ENCODE peak calls at places on chromosomes 6 and 20, in eight cellular contexts. Q is neural progenitor cell; Z is CD8-positive, alpha-beta T cell; C is transverse colon; N is A549; U is Panc1; E is GM20000; A is AG04449. R is an unnamed sample.

GRCh38 chr6:77620290-77620882 is 32.5 kb upstream of the MEI4 start:
- DNase-seq in C (no peak), U (no peak), A (no peak), Q (peak), Z (no peak), N (no peak), E (no peak), R (peak)

GRCh38 chr6:124297507-124297906 is 493.8 kb downstream of the NKAIN2 start:
- DNase-seq in C (no peak), Q (no peak), Z (no peak), U (no peak), N (no peak), E (no peak), A (no peak), R (peak)

GRCh38 chr6:19802656-19803055 is 34.5 kb upstream of the ID4 start:
- DNase-seq in Q (no peak), E (no peak), Z (no peak), U (no peak), N (no peak), A (no peak), C (no peak), R (no peak)

GRCh38 chr6:38354905-38355304 is 284.8 kb downstream of the BTBD9 start:
- DNase-seq in C (no peak), Q (no peak), U (no peak), N (no peak), A (no peak), Z (no peak), E (peak), R (no peak)

GRCh38 chr6:95978230-95978629 is 37.5 kb upstream of the FUT9 start:
- DNase-seq in Z (no peak), U (no peak), E (no peak), A (no peak), C (no peak), N (no peak), Q (no peak), R (no peak)

GRCh38 chr20:1838479-1839279 is 56.5 kb upstream of the SIRPA start:
- DNase-seq in C (no peak), U (no peak), E (no peak), Q (peak), N (no peak), A (no peak), Z (no peak), R (no peak)

GRCh38 chr6:56359201-56359899 is 112.0 kb upstream of the COL21A1 start:
- DNase-seq in Z (peak), N (peak), Q (peak), E (peak), C (peak), U (no peak), A (no peak), R (peak)

GRCh38 chr6:135451617-135452190 is 45.8 kb downstream of the AHI1 start:
- DNase-seq in N (no peak), E (peak), Q (peak), U (peak), Z (no peak), C (no peak), A (no peak), R (no peak)

GRCh38 chr6:52087498-52087999 is at the start of gene PKHD1:
- DNase-seq in A (no peak), Q (peak), U (no peak), E (peak), C (peak), Z (no peak), N (peak), R (no peak)

GRCh38 chr6:108797951-108798671 is 50.1 kb upstream of the ARMC2 start:
- DNase-seq in A (no peak), C (no peak), E (no peak), Q (no peak), N (no peak), U (no peak), Z (no peak), R (no peak)

GRCh38 chr20:55316753-55317152 is 688.6 kb downstream of the CBLN4 start:
- DNase-seq in E (no peak), Q (no peak), A (no peak), Z (no peak), C (no peak), U (no peak), N (no peak), R (no peak)

GRCh38 chr6:103798166-103798565 is 1061.6 kb downstream of the HACE1 start:
- DNase-seq in N (no peak), E (no peak), A (no peak), U (no peak), Q (no peak), Z (no peak), C (no peak), R (no peak)

GRCh38 chr6:167056370-167056769 is 57.2 kb downstream of the CEP43 start:
- DNase-seq in U (no peak), C (no peak), E (peak), Q (no peak), A (no peak), N (no peak), Z (no peak), R (no peak)

GRCh38 chr6:42704937-42705374 is 17.4 kb downstream of the PRPH2 start:
- DNase-seq in A (no peak), Q (no peak), E (no peak), Z (no peak), N (no peak), U (no peak), C (no peak), R (no peak)

GRCh38 chr6:125154184-125155135 is 887 bp downstream of the TPD52L1 start:
- DNase-seq in Z (no peak), A (no peak), E (peak), U (no peak), Q (peak), N (peak), C (peak), R (peak)

GRCh38 chr6:56842602-56843475 is 112.1 kb upstream of the BEND6 start:
- DNase-seq in A (no peak), E (peak), C (peak), U (no peak), Q (no peak), N (no peak), Z (no peak), R (peak)

GRCh38 chr20:9981834-9982233 is 53.0 kb upstream of the ANKEF1 start:
- DNase-seq in C (peak), A (no peak), Q (no peak), U (no peak), E (no peak), N (no peak), Z (no peak), R (no peak)

GRCh38 chr6:4607026-4607704 is 169.0 kb upstream of the CDYL start:
- DNase-seq in Z (no peak), C (peak), U (no peak), A (no peak), N (no peak), E (no peak), Q (no peak), R (peak)

GRCh38 chr6:118813795-118814194 is 80.2 kb upstream of the ASF1A start:
- DNase-seq in A (peak), Q (no peak), N (no peak), U (no peak), E (no peak), C (no peak), Z (no peak), R (no peak)

GRCh38 chr20:13858496-13859270 is 73.9 kb downstream of the NDUFAF5 start:
- DNase-seq in Z (no peak), A (no peak), E (no peak), Q (no peak), N (no peak), C (no peak), U (no peak), R (no peak)

GRCh38 chr6:137738197-137738596 is 128.9 kb upstream of the TNFAIP3 start:
- DNase-seq in Z (no peak), E (no peak), Q (no peak), C (no peak), N (no peak), U (no peak), A (peak), R (no peak)

GRCh38 chr6:148874698-148875293 is 128.0 kb downstream of the UST start:
- DNase-seq in C (no peak), U (no peak), N (no peak), Z (no peak), Q (peak), E (no peak), A (no peak), R (no peak)

GRCh38 chr6:6610031-6610591 is 21.6 kb downstream of the LY86 start:
- DNase-seq in U (no peak), E (peak), Q (no peak), N (no peak), C (peak), Z (peak), A (no peak), R (no peak)

GRCh38 chr20:44495257-44495656 is 19.6 kb downstream of the TTPAL start:
- DNase-seq in Z (no peak), U (no peak), A (peak), N (no peak), E (no peak), Q (no peak), C (no peak), R (no peak)

GRCh38 chr6:22412994-22413393 is 116.2 kb upstream of the PRL start:
- DNase-seq in Q (no peak), U (no peak), N (no peak), A (no peak), Z (no peak), C (no peak), E (no peak), R (no peak)

GRCh38 chr6:22028403-22028802 is 268.4 kb downstream of the PRL start:
- DNase-seq in U (no peak), Q (no peak), A (no peak), E (no peak), N (no peak), Z (no peak), C (no peak), R (no peak)

GRCh38 chr6:4294636-4295035 is 159.3 kb upstream of the ECI2 start:
- DNase-seq in U (no peak), N (no peak), C (no peak), A (no peak), Q (no peak), Z (no peak), E (no peak), R (no peak)

GRCh38 chr6:27836783-27837635 is 75.2 kb downstream of the OR2B2 start:
- DNase-seq in Q (peak), Z (peak), C (peak), E (peak), U (peak), A (no peak), N (no peak), R (peak)

GRCh38 chr20:5741089-5741488 is 9.1 kb upstream of the SHLD1 start:
- DNase-seq in C (no peak), E (no peak), N (no peak), U (no peak), Z (no peak), A (no peak), Q (no peak), R (no peak)

GRCh38 chr6:16982827-16983226 is 119.0 kb upstream of the STMND1 start:
- DNase-seq in U (no peak), C (no peak), Q (no peak), Z (no peak), E (no peak), A (peak), N (no peak), R (no peak)

DNA sequence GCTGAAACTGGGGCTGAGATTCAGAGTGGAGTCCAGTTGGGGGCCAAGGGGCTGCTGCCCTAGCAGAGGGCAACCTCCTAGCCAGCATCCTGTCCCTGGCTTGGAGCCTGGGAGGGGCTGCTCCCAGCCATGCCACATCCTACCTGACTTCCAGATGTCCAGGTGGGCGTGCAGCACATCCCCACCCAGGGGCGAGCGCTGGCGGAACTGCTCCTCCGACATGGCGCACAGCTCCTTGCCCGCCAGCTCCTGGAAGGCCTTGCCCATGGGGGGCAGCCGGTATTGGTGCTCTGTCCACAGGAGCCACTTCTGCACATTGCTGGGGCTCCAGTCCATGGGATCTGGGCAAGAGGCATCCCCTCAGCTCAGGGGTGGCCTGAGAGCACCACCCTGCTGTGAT is 15.3 kb downstream of the SPDEF start:
- DNase-seq in N (no peak), U (no peak), Z (no peak), A (no peak), C (no peak), Q (no peak), E (no peak), R (no peak)
- TF ChIP-seq CTCF in N (no peak), U (no peak), Z (no peak), A (no peak), C (no peak), Q (no peak), E (no peak), R (no peak)

DNA sequence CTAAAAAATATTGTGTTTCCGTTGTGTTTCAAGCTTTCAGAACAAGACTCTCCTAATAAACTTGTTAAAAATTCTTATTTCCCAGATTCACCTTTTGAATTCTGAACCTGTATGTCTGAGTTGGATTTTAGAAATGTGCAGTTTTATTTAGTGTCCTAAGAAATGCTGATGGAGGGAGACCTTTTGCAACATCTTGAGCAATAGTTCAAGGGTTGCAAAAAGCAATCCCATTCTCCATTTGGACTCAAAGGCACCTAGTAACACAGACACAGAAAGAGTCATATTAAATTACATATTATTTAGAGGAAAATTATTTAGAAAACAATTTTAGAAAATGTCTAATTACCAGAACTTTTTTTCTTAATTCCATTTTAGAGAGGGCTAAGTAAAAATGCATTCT is 448.5 kb downstream of the FRK start:
- DNase-seq in Z (no peak), C (no peak), E (no peak), N (no peak), U (no peak), A (no peak), Q (no peak), R (no peak)
- TF ChIP-seq CTCF in Z (no peak), C (no peak), E (no peak), N (no peak), U (no peak), A (no peak), Q (no peak), R (no peak)

GRCh38 chr6:11592289-11592906 is 54.8 kb downstream of the TMEM170B start:
- DNase-seq in A (no peak), E (no peak), N (no peak), Q (no peak), Z (no peak), C (no peak), U (no peak), R (peak)

GRCh38 chr6:11593096-11593495 is 55.5 kb downstream of the TMEM170B start:
- DNase-seq in A (no peak), N (no peak), U (no peak), Q (no peak), Z (no peak), C (no peak), E (no peak), R (no peak)

GRCh38 chr6:11598687-11599086 is 61.1 kb downstream of the TMEM170B start:
- DNase-seq in Z (no peak), U (no peak), A (no peak), N (peak), C (no peak), E (no peak), Q (no peak), R (no peak)

GRCh38 chr6:11596640-11597237 is 59.2 kb downstream of the TMEM170B start:
- DNase-seq in C (no peak), E (no peak), U (no peak), N (no peak), Q (no peak), A (no peak), Z (no peak), R (no peak)

GRCh38 chr6:11595903-11596302 is 58.4 kb downstream of the TMEM170B start:
- DNase-seq in N (no peak), C (no peak), Q (peak), E (no peak), Z (no peak), U (no peak), A (no peak), R (no peak)
- TF ChIP-seq CTCF in N (no peak), C (no peak), Q (peak), E (no peak), Z (no peak), U (peak), A (no peak), R (no peak)

GRCh38 chr6:126307859-126308258 is 32.1 kb upstream of the CENPW start:
- DNase-seq in N (no peak), U (no peak), E (no peak), C (no peak), Q (no peak), A (peak), Z (no peak), R (no peak)

GRCh38 chr6:126308367-126308766 is 31.5 kb upstream of the CENPW start:
- DNase-seq in N (no peak), U (no peak), Q (no peak), A (no peak), Z (no peak), E (no peak), C (no peak), R (no peak)

DNA sequence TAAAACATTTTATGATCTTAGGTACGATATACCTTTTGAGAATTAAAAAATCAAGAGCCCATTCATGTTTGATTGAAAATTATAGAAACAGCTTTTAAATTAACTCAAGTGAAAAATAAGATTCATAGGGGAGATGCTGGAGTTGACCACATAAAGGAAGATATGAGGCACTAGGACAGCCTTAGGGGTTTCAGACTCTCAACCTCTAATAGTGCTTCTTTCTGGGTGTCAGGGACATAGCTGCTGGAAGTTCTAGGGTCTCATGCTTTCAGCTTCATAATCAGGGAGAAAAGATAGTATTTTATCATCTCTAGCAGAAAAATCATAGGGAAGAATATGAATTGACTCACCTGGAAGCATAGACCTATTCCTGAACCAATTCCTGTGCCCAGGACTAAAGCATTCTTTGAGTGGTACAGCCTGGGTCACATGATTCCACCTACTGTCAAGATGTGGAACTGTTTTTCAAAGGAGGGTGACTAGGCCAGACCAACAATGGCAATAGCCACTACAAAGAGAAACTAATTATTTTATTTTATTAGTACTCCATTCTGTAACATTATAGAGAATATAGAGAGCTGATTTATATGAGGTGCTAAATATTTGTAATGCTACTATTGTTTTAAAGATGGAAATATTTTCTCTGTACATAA is 27.8 kb upstream of the CENPW start:
- DNase-seq in C (no peak), N (peak), U (no peak), Z (no peak), Q (peak), A (no peak), E (peak), R (no peak)
- TF ChIP-seq CTCF in C (peak), N (no peak), U (peak), Z (no peak), Q (peak), A (peak), E (no peak), R (peak)

GRCh38 chr20:23200914-23201313 is 114.8 kb upstream of the CD93 start:
- DNase-seq in E (peak), U (peak), A (no peak), Q (peak), N (peak), C (peak), Z (no peak), R (no peak)
- TF ChIP-seq CTCF in E (no peak), U (peak), A (peak), Q (peak), N (peak), C (peak), Z (no peak), R (no peak)

GRCh38 chr6:31827286-31828079 is at the start of gene HSPA1B:
- DNase-seq in E (peak), U (peak), N (peak), C (peak), A (peak), Q (peak), Z (peak), R (peak)
- TF ChIP-seq CTCF in E (no peak), U (no peak), N (no peak), C (no peak), A (no peak), Q (no peak), Z (no peak), R (no peak)

DNA sequence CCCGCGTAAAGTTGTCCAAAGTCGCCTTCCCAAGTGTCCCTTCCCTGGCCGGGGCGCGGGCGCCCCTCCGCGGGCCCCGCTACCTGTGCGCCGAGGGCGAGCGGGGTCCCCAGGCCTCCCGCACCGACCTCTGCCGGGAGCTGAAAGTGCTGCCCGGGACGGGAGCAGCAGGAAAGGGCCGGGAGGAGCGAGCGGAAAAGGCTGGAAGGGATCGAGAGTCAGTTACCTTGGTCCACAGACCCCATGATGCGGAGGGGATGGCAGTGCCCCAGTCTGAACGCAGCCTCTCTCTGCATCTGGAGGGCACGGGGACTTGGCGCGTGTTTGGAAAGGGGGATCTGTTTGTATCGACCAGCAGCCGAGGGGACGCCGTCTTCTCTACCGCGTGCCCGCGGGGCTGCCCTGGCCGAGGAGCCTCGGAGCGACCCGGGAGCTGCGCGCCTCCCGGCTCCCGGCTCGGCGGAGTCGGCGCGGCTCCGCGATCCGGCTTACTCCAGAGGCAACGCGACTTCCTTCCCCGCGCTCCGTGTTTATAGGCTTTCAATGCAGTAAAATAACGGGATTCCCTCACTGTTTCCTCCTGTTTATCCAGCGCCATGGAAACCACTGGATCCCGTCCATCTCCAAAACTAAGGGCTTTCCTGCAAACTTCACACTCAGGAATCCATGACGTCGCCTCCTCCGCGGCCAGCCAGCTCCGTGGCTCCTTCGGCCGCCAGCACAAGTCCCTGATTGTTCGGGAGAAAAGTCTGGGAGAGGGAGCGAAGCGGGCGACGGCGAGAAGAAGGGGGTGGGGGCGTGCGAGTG is 20.0 kb upstream of the NFATC2 start:
- DNase-seq in U (peak), N (peak), Q (peak), E (peak), Z (peak), A (peak), C (peak), R (peak)
- TF ChIP-seq CTCF in U (peak), N (peak), Q (peak), E (no peak), Z (peak), A (peak), C (no peak), R (no peak)

DNA sequence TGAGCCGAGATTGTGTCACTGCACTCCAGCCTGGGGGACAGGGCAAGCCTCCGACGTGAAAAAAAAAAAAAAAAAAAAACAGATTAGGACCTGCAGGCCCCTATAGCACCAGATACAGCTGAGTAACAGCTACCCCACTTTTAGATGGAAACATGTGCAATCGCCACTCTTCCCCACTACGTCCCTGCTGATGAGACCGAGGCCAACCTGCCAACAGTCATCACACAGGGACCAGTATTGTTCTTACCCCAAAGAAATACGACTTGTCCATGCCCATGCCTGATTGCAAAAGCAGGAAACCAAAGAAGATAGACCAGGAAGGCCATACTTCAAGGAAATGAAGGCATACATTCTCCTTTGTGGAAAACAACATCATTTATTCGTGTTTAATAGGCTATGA is 45.8 kb downstream of the ZMYND8 start:
- DNase-seq in Z (no peak), N (no peak), E (no peak), Q (no peak), A (no peak), C (no peak), U (no peak), R (no peak)
- TF ChIP-seq CTCF in Z (no peak), N (no peak), E (no peak), Q (no peak), A (no peak), C (no peak), U (no peak), R (no peak)

R was measured in testis.